ENCODE peak calls at places on chromosomes 12 and 14, in five cellular contexts. One of them, this sample, is unnamed.

GRCh38 chr14:80624581-80624980 is 317.0 kb downstream of the CEP128 start:
- DNase-seq in transverse colon: no peak
- DNase-seq in adrenal gland: no peak
- DNase-seq in breast epithelium: no peak
- DNase-seq in trophoblast cell: peak; percentile 86
- DNase-seq in this sample: no peak

GRCh38 chr12:25725874-25726273 is 172.8 kb upstream of the LMNTD1 start:
- DNase-seq in breast epithelium: no peak
- DNase-seq in trophoblast cell: peak; percentile 48
- DNase-seq in transverse colon: no peak
- DNase-seq in adrenal gland: no peak
- DNase-seq in this sample: peak; percentile 86

GRCh38 chr12:129185855-129186254 is 332.6 kb downstream of the GLT1D1 start:
- DNase-seq in transverse colon: no peak
- DNase-seq in trophoblast cell: no peak
- DNase-seq in breast epithelium: no peak
- DNase-seq in adrenal gland: no peak
- DNase-seq in this sample: no peak

GRCh38 chr12:58529114-58529665 is 391.1 kb downstream of the LRIG3 start:
- DNase-seq in adrenal gland: no peak
- DNase-seq in trophoblast cell: no peak
- DNase-seq in transverse colon: no peak
- DNase-seq in breast epithelium: no peak
- DNase-seq in this sample: no peak

GRCh38 chr12:122130150-122130549 is 43.9 kb downstream of the IL31 start:
- DNase-seq in adrenal gland: no peak
- DNase-seq in transverse colon: no peak
- DNase-seq in trophoblast cell: peak; percentile 87
- DNase-seq in breast epithelium: no peak
- DNase-seq in this sample: no peak

GRCh38 chr12:111180830-111181726 is 187.8 kb downstream of the PHETA1 start:
- DNase-seq in trophoblast cell: no peak
- DNase-seq in breast epithelium: peak; percentile 17
- DNase-seq in transverse colon: peak; percentile 43
- DNase-seq in adrenal gland: peak; percentile 56
- DNase-seq in this sample: peak; percentile 83

GRCh38 chr14:53955671-53956426 is 776 bp downstream of the BMP4 start:
- DNase-seq in adrenal gland: peak; percentile 59
- DNase-seq in breast epithelium: peak; percentile 31
- DNase-seq in trophoblast cell: no peak
- DNase-seq in transverse colon: peak; percentile 62
- DNase-seq in this sample: peak; percentile 28

GRCh38 chr12:130437555-130438242 is 100.0 kb downstream of the PIWIL1 start:
- DNase-seq in transverse colon: no peak
- DNase-seq in breast epithelium: no peak
- DNase-seq in trophoblast cell: no peak
- DNase-seq in adrenal gland: no peak
- DNase-seq in this sample: no peak

GRCh38 chr12:50739611-50740010 is 24.3 kb upstream of the ATF1 start:
- DNase-seq in trophoblast cell: peak; percentile 55
- DNase-seq in breast epithelium: no peak
- DNase-seq in adrenal gland: no peak
- DNase-seq in transverse colon: no peak
- DNase-seq in this sample: no peak

GRCh38 chr12:31999692-32000091 is 40.5 kb downstream of the RESF1 start:
- DNase-seq in adrenal gland: no peak
- DNase-seq in trophoblast cell: peak; percentile 45
- DNase-seq in breast epithelium: no peak
- DNase-seq in transverse colon: no peak
- DNase-seq in this sample: no peak

GRCh38 chr12:3092770-3093169 is 15.6 kb downstream of the TSPAN9 start:
- DNase-seq in breast epithelium: no peak
- DNase-seq in adrenal gland: no peak
- DNase-seq in transverse colon: no peak
- DNase-seq in trophoblast cell: no peak
- DNase-seq in this sample: no peak

GRCh38 chr12:27626239-27626638 is 70.0 kb upstream of the REP15 start:
- DNase-seq in breast epithelium: no peak
- DNase-seq in trophoblast cell: no peak
- DNase-seq in adrenal gland: no peak
- DNase-seq in transverse colon: no peak
- DNase-seq in this sample: no peak

GRCh38 chr14:31219169-31219568 is 11.6 kb upstream of the HECTD1 start:
- DNase-seq in trophoblast cell: no peak
- DNase-seq in transverse colon: no peak
- DNase-seq in breast epithelium: no peak
- DNase-seq in adrenal gland: no peak
- DNase-seq in this sample: no peak

GRCh38 chr12:107590369-107591094 is 95.1 kb upstream of the PWP1 start:
- DNase-seq in breast epithelium: no peak
- DNase-seq in transverse colon: no peak
- DNase-seq in adrenal gland: no peak
- DNase-seq in trophoblast cell: no peak
- DNase-seq in this sample: no peak

GRCh38 chr12:85489194-85489593 is 209.2 kb downstream of the ALX1 start:
- DNase-seq in breast epithelium: no peak
- DNase-seq in transverse colon: no peak
- DNase-seq in trophoblast cell: no peak
- DNase-seq in adrenal gland: no peak
- DNase-seq in this sample: no peak

GRCh38 chr14:99015833-99016232 is 256.2 kb downstream of the BCL11B start:
- DNase-seq in transverse colon: no peak
- DNase-seq in breast epithelium: no peak
- DNase-seq in adrenal gland: no peak
- DNase-seq in trophoblast cell: no peak
- DNase-seq in this sample: no peak

GRCh38 chr12:26989873-26990272 is 24.3 kb downstream of the TM7SF3 start:
- DNase-seq in trophoblast cell: peak; percentile 53
- DNase-seq in breast epithelium: no peak
- DNase-seq in adrenal gland: no peak
- DNase-seq in transverse colon: no peak
- DNase-seq in this sample: no peak

GRCh38 chr12:116861331-116861730 is 19.9 kb downstream of the HRK start:
- DNase-seq in breast epithelium: no peak
- DNase-seq in transverse colon: peak; percentile 21
- DNase-seq in trophoblast cell: peak; percentile 66
- DNase-seq in adrenal gland: peak; percentile 34
- DNase-seq in this sample: peak; percentile 67

GRCh38 chr14:80150301-80150700 is 61.0 kb downstream of the DIO2 start:
- DNase-seq in trophoblast cell: no peak
- DNase-seq in adrenal gland: no peak
- DNase-seq in transverse colon: no peak
- DNase-seq in breast epithelium: no peak
- DNase-seq in this sample: no peak

GRCh38 chr14:35975814-35976213 is 149.7 kb downstream of the BRMS1L start:
- DNase-seq in adrenal gland: no peak
- DNase-seq in breast epithelium: no peak
- DNase-seq in trophoblast cell: no peak
- DNase-seq in transverse colon: no peak
- DNase-seq in this sample: no peak

GRCh38 chr12:6303046-6303445 is 7.4 kb upstream of the PLEKHG6 start:
- DNase-seq in trophoblast cell: no peak
- DNase-seq in breast epithelium: no peak
- DNase-seq in adrenal gland: no peak
- DNase-seq in transverse colon: no peak
- DNase-seq in this sample: no peak

GRCh38 chr14:74380172-74380571 is 31.9 kb downstream of the VRTN start:
- DNase-seq in breast epithelium: no peak
- DNase-seq in trophoblast cell: peak; percentile 98
- DNase-seq in transverse colon: no peak
- DNase-seq in adrenal gland: no peak
- DNase-seq in this sample: no peak

GRCh38 chr12:6620137-6620884 is 13.1 kb upstream of the CHD4 start:
- DNase-seq in trophoblast cell: peak; percentile 54
- DNase-seq in adrenal gland: no peak
- DNase-seq in breast epithelium: no peak
- DNase-seq in transverse colon: no peak
- DNase-seq in this sample: peak; percentile 85

GRCh38 chr12:2413999-2414792 is 361.4 kb downstream of the CACNA1C start:
- DNase-seq in adrenal gland: no peak
- DNase-seq in breast epithelium: no peak
- DNase-seq in trophoblast cell: no peak
- DNase-seq in transverse colon: no peak
- DNase-seq in this sample: no peak

GRCh38 chr14:80781968-80782367 is 159.6 kb downstream of the CEP128 start:
- DNase-seq in trophoblast cell: no peak
- DNase-seq in adrenal gland: no peak
- DNase-seq in breast epithelium: no peak
- DNase-seq in transverse colon: no peak
- DNase-seq in this sample: no peak

GRCh38 chr12:77720258-77720657 is 110.4 kb upstream of the NAV3 start:
- DNase-seq in adrenal gland: no peak
- DNase-seq in trophoblast cell: no peak
- DNase-seq in breast epithelium: no peak
- DNase-seq in transverse colon: no peak
- DNase-seq in this sample: no peak
- H3K27ac ChIP-seq in adrenal gland: no peak overlapping the region
- H3K27ac ChIP-seq in trophoblast cell: no peak overlapping the region
- H3K27ac ChIP-seq in breast epithelium: no peak overlapping the region
- H3K27ac ChIP-seq in transverse colon: no peak overlapping the region
- H3K27ac ChIP-seq in this sample: no peak overlapping the region

GRCh38 chr12:124867389-124867930 is 3.8 kb upstream of the SCARB1 start:
- DNase-seq in adrenal gland: no peak
- DNase-seq in transverse colon: peak; percentile 20
- DNase-seq in breast epithelium: no peak
- DNase-seq in trophoblast cell: peak; percentile 62
- DNase-seq in this sample: peak; percentile 75
- H3K27ac ChIP-seq in adrenal gland: peak overlapping the region; percentile 97
- H3K27ac ChIP-seq in transverse colon: no peak overlapping the region
- H3K27ac ChIP-seq in breast epithelium: no peak overlapping the region
- H3K27ac ChIP-seq in trophoblast cell: no peak overlapping the region
- H3K27ac ChIP-seq in this sample: no peak overlapping the region

GRCh38 chr14:91116913-91117588 is 3.2 kb downstream of the DGLUCY start:
- DNase-seq in breast epithelium: no peak
- DNase-seq in trophoblast cell: peak; percentile 57
- DNase-seq in transverse colon: no peak
- DNase-seq in adrenal gland: no peak
- DNase-seq in this sample: no peak

GRCh38 chr14:91113829-91114078 is at the start of gene DGLUCY:
- DNase-seq in transverse colon: peak; percentile 86
- DNase-seq in breast epithelium: no peak
- DNase-seq in trophoblast cell: peak; percentile 41
- DNase-seq in adrenal gland: peak; percentile 70
- DNase-seq in this sample: peak; percentile 86

GRCh38 chr14:91117960-91118359 is 4.1 kb downstream of the DGLUCY start:
- DNase-seq in transverse colon: no peak
- DNase-seq in breast epithelium: no peak
- DNase-seq in trophoblast cell: no peak
- DNase-seq in adrenal gland: no peak
- DNase-seq in this sample: no peak

GRCh38 chr14:91114079-91115065 is 499 bp downstream of the DGLUCY start:
- DNase-seq in transverse colon: peak; percentile 75
- DNase-seq in trophoblast cell: peak; percentile 74
- DNase-seq in adrenal gland: peak; percentile 55
- DNase-seq in breast epithelium: peak; percentile 68
- DNase-seq in this sample: peak; percentile 53

DNA sequence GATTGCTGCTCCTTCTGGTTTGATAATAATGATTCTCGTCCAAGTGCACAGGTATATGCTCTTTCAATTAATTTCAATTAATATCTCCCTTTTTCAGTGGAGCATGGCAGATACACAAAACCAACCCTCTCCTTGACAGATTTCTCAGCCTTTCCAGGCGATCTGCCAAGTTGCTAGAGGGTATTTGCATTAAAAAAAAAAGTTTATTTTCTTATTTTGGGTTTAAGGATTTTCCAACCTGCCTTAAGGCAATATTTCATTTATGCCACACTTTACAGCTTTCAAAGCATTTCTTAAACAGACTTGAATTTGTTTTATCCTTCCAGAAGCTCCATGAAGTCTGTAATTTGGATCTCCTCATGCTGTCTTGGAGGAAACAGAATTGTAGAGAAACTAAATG is 2.1 kb downstream of the DGLUCY start:
- DNase-seq in adrenal gland: no peak
- DNase-seq in trophoblast cell: no peak
- DNase-seq in breast epithelium: no peak
- DNase-seq in transverse colon: no peak
- DNase-seq in this sample: no peak
- H3K27ac ChIP-seq in adrenal gland: peak overlapping the region; percentile 93
- H3K27ac ChIP-seq in trophoblast cell: no peak overlapping the region
- H3K27ac ChIP-seq in breast epithelium: peak overlapping the region; percentile 98
- H3K27ac ChIP-seq in transverse colon: peak overlapping the region; percentile 95
- H3K27ac ChIP-seq in this sample: no peak overlapping the region

GRCh38 chr14:50039120-50039517 is 77.3 kb downstream of the VCPKMT start:
- DNase-seq in transverse colon: no peak
- DNase-seq in breast epithelium: no peak
- DNase-seq in trophoblast cell: no peak
- DNase-seq in adrenal gland: no peak
- DNase-seq in this sample: no peak

GRCh38 chr14:50039734-50040400 is 76.5 kb downstream of the VCPKMT start:
- DNase-seq in trophoblast cell: peak; percentile 97
- DNase-seq in adrenal gland: no peak
- DNase-seq in transverse colon: no peak
- DNase-seq in breast epithelium: peak; percentile 84
- DNase-seq in this sample: no peak

GRCh38 chr14:50040905-50041465 is 75.4 kb downstream of the VCPKMT start:
- DNase-seq in adrenal gland: no peak
- DNase-seq in transverse colon: no peak
- DNase-seq in trophoblast cell: no peak
- DNase-seq in breast epithelium: no peak
- DNase-seq in this sample: no peak

GRCh38 chr14:50041980-50042379 is 74.4 kb downstream of the VCPKMT start:
- DNase-seq in adrenal gland: no peak
- DNase-seq in breast epithelium: no peak
- DNase-seq in transverse colon: no peak
- DNase-seq in trophoblast cell: no peak
- DNase-seq in this sample: no peak

GRCh38 chr14:50040401-50040775 is 76.0 kb downstream of the VCPKMT start:
- DNase-seq in trophoblast cell: peak; percentile 79
- DNase-seq in adrenal gland: no peak
- DNase-seq in transverse colon: peak; percentile 57
- DNase-seq in breast epithelium: no peak
- DNase-seq in this sample: no peak
- H3K27ac ChIP-seq in trophoblast cell: peak overlapping the region; percentile 87
- H3K27ac ChIP-seq in adrenal gland: no peak overlapping the region
- H3K27ac ChIP-seq in transverse colon: peak overlapping the region; percentile 70
- H3K27ac ChIP-seq in breast epithelium: peak overlapping the region; percentile 94
- H3K27ac ChIP-seq in this sample: no peak overlapping the region

GRCh38 chr12:105417732-105418131 is 87.2 kb downstream of the C12orf75 start:
- DNase-seq in trophoblast cell: peak; percentile 17
- DNase-seq in adrenal gland: no peak
- DNase-seq in transverse colon: no peak
- DNase-seq in breast epithelium: no peak
- DNase-seq in this sample: no peak
- H3K27ac ChIP-seq in trophoblast cell: no peak overlapping the region
- H3K27ac ChIP-seq in adrenal gland: no peak overlapping the region
- H3K27ac ChIP-seq in transverse colon: no peak overlapping the region
- H3K27ac ChIP-seq in breast epithelium: no peak overlapping the region
- H3K27ac ChIP-seq in this sample: no peak overlapping the region